ENCODE peak calls at places on chromosomes 1 and 21, in four cellular contexts. O, W, B and Y are unnamed samples. For H3K4me1, the result is how much of the 10 kb centered on the place peaks cover.

GRCh38 chr1:170674986-170675385 is 11.1 kb downstream of the PRRX1 start:
- DNase-seq in O (no peak), W (no peak), B (no peak), Y (no peak)

GRCh38 chr1:12433323-12434053 is 184.5 kb downstream of the DHRS3 start:
- DNase-seq in O (no peak), W (peak), B (no peak), Y (no peak)

GRCh38 chr1:1397839-1398523 is 1.2 kb downstream of the CCNL2 start:
- DNase-seq in O (no peak), W (no peak), B (no peak), Y (no peak)

GRCh38 chr1:116852910-116853309 is 56.8 kb upstream of the PTGFRN start:
- DNase-seq in O (no peak), W (no peak), B (no peak), Y (no peak)

GRCh38 chr1:153545067-153546055 is at the start of gene S100A4:
- DNase-seq in O (peak), W (peak), B (peak), Y (peak)

GRCh38 chr1:201217146-201217545 is 26.5 kb downstream of the IGFN1 start:
- DNase-seq in O (no peak), W (no peak), B (no peak), Y (no peak)

GRCh38 chr1:93963585-93963984 is 54.4 kb upstream of the GCLM start:
- DNase-seq in O (no peak), W (no peak), B (peak), Y (no peak)

GRCh38 chr1:205916541-205916940 is 26.7 kb downstream of the SLC26A9 start:
- DNase-seq in O (no peak), W (no peak), B (no peak), Y (no peak)

GRCh38 chr1:197868751-197869501 is 33.5 kb upstream of the C1orf53 start:
- DNase-seq in O (peak), W (no peak), B (peak), Y (no peak)

GRCh38 chr21:37374026-37374425 is 7.5 kb downstream of the DYRK1A start:
- DNase-seq in O (no peak), W (no peak), B (no peak), Y (no peak)

GRCh38 chr21:34199121-34199910 is 125.9 kb downstream of the MRPS6 start:
- DNase-seq in O (no peak), W (no peak), B (no peak), Y (no peak)

GRCh38 chr1:154454391-154455120 is 47.5 kb upstream of the TDRD10 start:
- DNase-seq in O (no peak), W (no peak), B (no peak), Y (no peak)

GRCh38 chr21:25881524-25882376 is 147.0 kb downstream of the GABPA start:
- DNase-seq in O (peak), W (peak), B (peak), Y (peak)

DNA sequence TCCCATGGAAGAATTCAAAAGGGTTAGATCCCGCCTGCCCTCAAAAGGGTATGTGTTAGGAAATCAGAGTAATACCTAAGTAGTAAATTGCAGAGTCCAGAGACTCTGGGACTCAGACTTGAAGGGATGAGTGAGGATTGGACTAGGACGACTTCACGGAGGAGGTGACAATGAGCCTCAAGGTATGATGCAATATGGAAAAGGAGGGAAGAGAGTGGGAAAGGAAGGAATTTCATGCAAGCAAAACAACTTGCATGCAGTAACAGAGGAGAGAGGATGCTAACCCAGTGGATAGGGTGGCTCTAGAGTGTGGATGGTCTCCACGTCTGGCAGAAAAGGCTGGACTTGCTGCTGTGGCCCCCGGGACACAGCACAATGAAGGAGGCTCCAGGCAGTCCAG is 4.8 kb downstream of the CAPN2 start:
- DNase-seq in O (no peak), W (no peak), B (no peak), Y (no peak)
- H3K4me1 ChIP-seq in O (half or more), W (half or more), B (under half), Y (half or more)

GRCh38 chr1:169122976-169123375 is 16.5 kb downstream of the ATP1B1 start:
- DNase-seq in O (no peak), W (no peak), B (no peak), Y (no peak)

GRCh38 chr1:169127305-169127704 is 20.8 kb downstream of the ATP1B1 start:
- DNase-seq in O (no peak), W (no peak), B (no peak), Y (no peak)

GRCh38 chr1:169121146-169121923 is 14.8 kb downstream of the ATP1B1 start:
- DNase-seq in O (no peak), W (no peak), B (no peak), Y (no peak)

GRCh38 chr1:169126335-169126734 is 19.8 kb downstream of the ATP1B1 start:
- DNase-seq in O (no peak), W (no peak), B (no peak), Y (no peak)

DNA sequence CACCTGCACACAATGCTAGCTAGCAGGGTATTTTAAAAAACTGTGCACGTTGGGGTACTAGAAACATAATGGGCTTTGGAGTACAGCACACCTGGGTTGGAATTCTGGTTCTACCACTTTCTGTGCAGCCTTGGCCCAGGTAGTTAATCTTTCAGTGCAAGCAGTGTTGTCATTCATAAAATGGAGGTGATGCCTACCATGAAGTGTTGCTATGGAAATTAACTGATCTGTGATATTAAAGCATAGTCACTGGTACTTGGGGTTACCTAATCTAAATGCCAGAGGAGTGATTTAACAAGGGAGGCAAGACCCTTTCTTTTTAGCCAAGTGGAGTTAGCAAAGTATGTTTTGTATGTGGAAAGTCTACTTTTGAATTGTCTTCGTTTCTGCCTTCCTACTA is 18.0 kb downstream of the ATP1B1 start:
- DNase-seq in O (no peak), W (no peak), B (no peak), Y (no peak)
- TF ChIP-seq POLR2A in O (no peak), W (no peak), B (no peak), Y (no peak)

DNA sequence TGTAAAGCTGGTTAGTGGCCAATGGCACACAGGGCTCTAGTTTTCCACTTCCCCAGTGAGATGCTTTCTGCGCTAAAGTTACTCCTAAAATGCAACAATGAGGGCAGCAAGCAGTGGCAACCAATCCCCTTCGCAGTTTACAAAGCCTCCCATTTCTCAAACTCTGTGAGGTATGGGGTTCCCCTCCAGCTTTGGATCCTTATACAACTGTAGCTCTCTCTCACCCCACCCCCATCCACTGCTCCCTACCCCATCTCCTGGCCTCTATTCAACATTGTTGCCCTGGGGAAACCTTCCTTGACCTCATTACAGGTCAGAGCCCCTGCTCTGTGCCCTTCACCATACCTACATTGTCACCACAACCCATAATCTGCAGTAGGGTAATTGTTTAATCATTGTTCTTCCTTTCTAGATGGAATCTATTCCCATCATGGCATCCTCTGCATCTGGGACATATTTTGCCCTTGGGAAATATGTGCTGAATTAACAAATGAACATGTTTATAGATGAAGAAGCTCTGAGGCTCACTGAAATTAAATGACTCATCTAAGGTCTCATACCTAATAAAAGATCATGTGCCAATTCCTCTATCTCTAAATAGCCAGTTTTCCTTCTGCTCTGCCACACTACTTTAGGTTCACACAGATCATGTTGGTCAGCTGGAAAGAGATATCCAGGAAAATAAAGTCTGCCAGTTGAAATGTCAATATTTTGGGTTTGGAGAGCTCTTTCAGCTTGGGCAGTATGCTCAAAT is 12.6 kb downstream of the KIAA0040 start:
- DNase-seq in O (no peak), W (no peak), B (no peak), Y (no peak)
- H3K4me1 ChIP-seq in O (under half), W (under half), B (under half), Y (half or more)

DNA sequence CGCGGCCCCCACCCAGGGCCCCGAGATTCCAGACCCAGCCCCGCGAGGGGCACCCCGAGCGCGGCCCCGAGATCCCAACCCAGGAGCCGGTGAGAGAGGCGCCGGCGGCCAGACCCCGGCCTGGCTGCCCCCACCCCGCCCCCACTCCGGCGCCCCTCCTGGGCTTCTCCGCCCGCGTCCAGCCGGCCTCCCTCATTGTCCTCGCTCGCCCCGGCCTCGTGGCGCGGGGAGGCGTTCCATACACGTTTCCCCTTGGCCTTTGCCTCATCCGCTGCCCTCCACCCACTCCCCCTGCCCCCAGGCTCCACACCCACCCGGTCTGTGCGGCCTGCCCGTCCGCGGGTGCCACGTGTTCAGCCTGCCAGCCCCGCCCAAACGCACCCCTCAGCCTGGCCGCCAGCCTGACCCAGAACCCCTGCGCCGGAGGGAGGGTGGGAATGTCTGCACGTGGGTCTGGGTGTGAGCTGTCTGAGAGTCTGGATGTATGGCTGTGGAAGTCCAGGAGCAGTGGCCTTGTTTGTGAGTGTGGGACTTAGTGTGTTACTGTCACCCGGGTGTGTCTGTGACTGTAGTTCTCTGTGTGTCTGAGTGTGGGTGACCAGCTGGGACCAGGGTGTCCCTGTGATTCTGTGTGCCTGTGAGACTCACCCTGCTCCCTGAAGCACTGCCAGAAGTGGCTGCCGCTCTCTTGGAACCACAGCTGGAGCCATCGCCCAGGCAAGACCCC is 681 bp downstream of the B4GALT2 start:
- DNase-seq in O (peak), W (peak), B (no peak), Y (peak)
- TF ChIP-seq POLR2A in O (no peak), W (no peak), B (no peak), Y (no peak)